ENCODE peak calls at places on chromosomes 11 and 22, in four cellular contexts. L is A549, M is HepG2, N is WTC11. G is an unnamed sample.

GRCh38 chr22:50585238-50585637 is 2.6 kb upstream of the CHKB start:
- DNase-seq in L (no peak), M (no peak), N (no peak), G (no peak)

GRCh38 chr11:93614111-93614784 is 47.2 kb upstream of the CEP295 start:
- DNase-seq in L (peak; percentile 19), M (peak; percentile 63), N (peak; percentile 24), G (no peak)

GRCh38 chr11:99370557-99371200 is 349.9 kb downstream of the CNTN5 start:
- DNase-seq in L (peak; percentile 9), M (no peak), N (peak; percentile 16), G (no peak)

GRCh38 chr11:45097721-45098493 is 48.5 kb upstream of the PRDM11 start:
- DNase-seq in L (peak; percentile 23), M (no peak), N (peak; percentile 88), G (no peak)

GRCh38 chr11:34302046-34302921 is 55.5 kb downstream of the ABTB2 start:
- DNase-seq in L (no peak), M (no peak), N (no peak), G (peak; percentile 45)

GRCh38 chr11:95076416-95076815 is 9.7 kb downstream of the SRSF8 start:
- DNase-seq in L (peak; percentile 25), M (no peak), N (no peak), G (no peak)

GRCh38 chr22:40128989-40129388 is 48.7 kb upstream of the TNRC6B start:
- DNase-seq in L (no peak), M (no peak), N (no peak), G (no peak)

GRCh38 chr22:39238966-39239510 is 5.7 kb downstream of the PDGFB start:
- DNase-seq in L (no peak), M (no peak), N (no peak), G (no peak)

GRCh38 chr22:46625113-46625842 is 5.1 kb downstream of the GRAMD4 start:
- DNase-seq in L (no peak), M (no peak), N (no peak), G (no peak)

GRCh38 chr11:48064306-48064705 is 83.9 kb downstream of the PTPRJ start:
- DNase-seq in L (no peak), M (no peak), N (no peak), G (no peak)

GRCh38 chr11:44104472-44105294 is 9.2 kb downstream of the EXT2 start:
- DNase-seq in L (peak; percentile 37), M (no peak), N (peak; percentile 28), G (no peak)

GRCh38 chr11:123624974-123625373 is 29.4 kb downstream of the SCN3B start:
- DNase-seq in L (no peak), M (no peak), N (no peak), G (no peak)

GRCh38 chr11:63404536-63404935 is 35.0 kb downstream of the SLC22A9 start:
- DNase-seq in L (no peak), M (peak; percentile 71), N (no peak), G (no peak)

GRCh38 chr11:795638-796564 is 2.2 kb downstream of the SLC25A22 start:
- DNase-seq in L (no peak), M (peak; percentile 79), N (no peak), G (no peak)

GRCh38 chr11:36412781-36413383 is 97.2 kb downstream of the TRAF6 start:
- DNase-seq in L (no peak), M (no peak), N (no peak), G (no peak)

GRCh38 chr11:109048098-109048497 is 373.9 kb upstream of the C11orf87 start:
- DNase-seq in L (no peak), M (no peak), N (no peak), G (no peak)

GRCh38 chr11:59284773-59285129 is 72.0 kb upstream of the MPEG1 start:
- DNase-seq in L (no peak), M (no peak), N (no peak), G (no peak)

GRCh38 chr11:36030707-36031365 is 87.0 kb downstream of the LDLRAD3 start:
- DNase-seq in L (no peak), M (no peak), N (no peak), G (no peak)

GRCh38 chr22:44915441-44915840 is 94.4 kb downstream of the PHF21B start:
- DNase-seq in L (no peak), M (no peak), N (no peak), G (no peak)

GRCh38 chr22:36571991-36572390 is 43.0 kb upstream of the EIF3D start:
- DNase-seq in L (peak; percentile 28), M (no peak), N (no peak), G (no peak)

GRCh38 chr22:36528336-36528735 is 630 bp downstream of the EIF3D start:
- DNase-seq in L (no peak), M (no peak), N (no peak), G (no peak)

DNA sequence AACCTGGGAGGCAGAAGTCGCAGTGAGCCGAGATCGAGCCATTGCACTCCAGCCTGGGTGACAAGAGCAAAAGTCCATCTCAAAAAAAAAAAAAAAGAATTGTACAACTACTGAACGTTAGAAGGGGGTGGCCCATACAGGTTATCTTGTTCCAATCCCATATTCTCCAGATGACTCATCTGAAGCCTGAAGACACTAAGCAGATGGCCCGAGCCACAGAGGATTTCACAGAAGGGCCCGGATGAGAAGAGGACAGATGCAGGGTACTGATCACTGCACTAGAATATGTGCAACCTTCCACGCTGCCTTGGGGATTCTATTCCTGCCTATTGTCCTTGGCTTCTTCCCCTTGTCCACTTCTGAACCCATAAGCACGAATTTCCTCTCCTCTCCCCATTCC is 70.9 kb upstream of the UBASH3B start:
- DNase-seq in L (no peak), M (no peak), N (no peak), G (no peak)
- TF ChIP-seq ESRRA in L (no peak), M (no peak), N (no peak), G (no peak)

GRCh38 chr11:117083011-117083940 is 15.0 kb downstream of the SIK3 start:
- DNase-seq in L (no peak), M (no peak), N (no peak), G (no peak)

GRCh38 chr11:117081908-117082307 is 16.3 kb downstream of the SIK3 start:
- DNase-seq in L (no peak), M (no peak), N (no peak), G (no peak)

GRCh38 chr11:117080370-117080769 is 17.9 kb downstream of the SIK3 start:
- DNase-seq in L (no peak), M (no peak), N (no peak), G (no peak)

GRCh38 chr11:117087446-117087845 is 10.8 kb downstream of the SIK3 start:
- DNase-seq in L (no peak), M (no peak), N (no peak), G (no peak)

GRCh38 chr11:117084992-117085391 is 13.2 kb downstream of the SIK3 start:
- DNase-seq in L (no peak), M (no peak), N (no peak), G (no peak)
- TF ChIP-seq ESRRA in L (no peak), M (no peak), N (no peak), G (no peak)

DNA sequence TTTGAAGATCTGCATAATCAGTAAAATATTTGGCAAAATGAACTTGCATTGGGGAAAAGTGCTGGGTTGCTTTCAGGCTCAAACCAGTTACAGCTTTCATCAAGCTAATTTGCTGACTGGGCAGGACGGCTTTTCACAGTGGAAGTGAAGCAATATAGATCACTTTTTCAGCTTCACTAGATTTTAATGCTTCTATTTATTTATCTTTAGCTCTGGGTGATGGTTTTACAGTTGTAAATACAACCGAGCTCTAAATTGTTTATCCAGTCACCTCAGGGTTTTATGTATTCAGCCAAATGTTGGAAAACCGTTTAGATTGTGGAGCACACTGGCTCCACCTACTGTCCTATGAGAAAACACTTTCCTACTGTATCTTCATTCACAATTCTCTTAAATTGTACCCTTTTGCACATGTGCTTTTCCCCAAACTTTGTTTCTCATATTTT is 58.2 kb downstream of the ACER3 start:
- DNase-seq in L (peak; percentile 69), M (peak; percentile 58), N (no peak), G (peak; percentile 19)
- TF ChIP-seq ESRRA in L (no peak), M (no peak), N (no peak), G (no peak)

DNA sequence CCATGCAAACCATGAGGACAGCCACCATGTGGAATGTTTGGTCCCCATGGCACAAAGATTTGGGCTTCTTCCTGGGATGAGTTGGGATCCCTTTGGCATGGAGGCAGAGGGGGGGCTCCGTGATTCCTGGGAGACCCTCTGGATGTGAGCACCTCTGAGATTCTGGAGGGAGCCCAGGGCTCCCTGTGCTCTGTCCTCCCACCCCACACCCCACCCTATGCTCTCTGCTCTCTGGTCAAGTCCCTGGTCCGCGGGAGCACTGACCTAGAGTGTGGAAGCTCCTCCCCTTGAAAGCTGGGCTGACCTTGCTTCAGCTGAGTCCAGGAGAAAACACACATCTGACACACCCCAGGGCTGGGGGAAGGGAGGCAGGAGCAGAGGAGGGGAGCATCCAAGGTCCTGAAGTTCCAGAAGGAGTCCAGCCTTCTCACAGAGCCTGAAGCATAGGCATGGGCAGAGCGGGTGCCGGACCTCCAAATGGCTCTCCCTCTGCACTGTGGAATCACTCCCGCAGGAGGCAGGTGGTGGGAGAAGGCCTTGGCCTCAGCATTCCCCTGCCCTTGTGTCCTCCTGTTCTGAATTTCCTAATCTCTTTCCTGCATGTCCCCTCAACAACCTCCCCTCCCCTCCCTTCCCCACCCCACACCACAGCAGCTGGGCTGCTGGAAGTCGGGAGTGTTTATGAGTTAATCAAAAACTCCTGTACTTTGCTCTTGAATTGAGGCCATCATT is 25.7 kb upstream of the OAF start:
- DNase-seq in L (no peak), M (peak; percentile 93), N (no peak), G (no peak)
- TF ChIP-seq ESRRA in L (no peak), M (peak; percentile 93), N (no peak), G (no peak)

GRCh38 chr11:65491614-65492386 is 7.0 kb upstream of the MALAT1 start:
- DNase-seq in L (peak; percentile 96), M (no peak), N (peak; percentile 57), G (no peak)

GRCh38 chr11:65492637-65493366 is 6.0 kb upstream of the MALAT1 start:
- DNase-seq in L (peak; percentile 91), M (no peak), N (peak; percentile 16), G (peak; percentile 68)

GRCh38 chr11:65489706-65490310 is 9.0 kb upstream of the MALAT1 start:
- DNase-seq in L (peak; percentile 40), M (peak; percentile 89), N (no peak), G (no peak)

GRCh38 chr11:65492387-65492636 is 6.5 kb upstream of the MALAT1 start:
- DNase-seq in L (no peak), M (no peak), N (no peak), G (no peak)

DNA sequence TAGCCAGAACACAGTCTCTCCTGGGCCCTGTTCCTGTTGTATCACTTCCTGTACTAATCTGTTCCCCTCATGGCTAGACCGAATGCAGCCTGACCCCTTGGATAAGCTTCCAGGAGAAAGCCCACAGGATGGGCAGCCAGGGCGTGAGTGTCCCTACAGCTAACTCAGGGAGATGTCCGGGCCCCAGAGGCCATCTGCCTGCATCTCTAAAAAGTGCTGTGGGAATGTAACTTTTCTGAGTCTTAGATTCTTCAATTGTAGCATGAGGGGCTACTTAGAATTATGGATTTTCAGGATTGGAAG is 7.7 kb upstream of the MALAT1 start:
- DNase-seq in L (no peak), M (no peak), N (peak; percentile 10), G (no peak)
- TF ChIP-seq ESRRA in L (no peak), M (no peak), N (no peak), G (no peak)

GRCh38 chr22:31272522-31273446 is 19.5 kb downstream of the PIK3IP1 start:
- DNase-seq in L (peak; percentile 59), M (peak; percentile 52), N (peak; percentile 67), G (no peak)
- TF ChIP-seq ESRRA in L (no peak), M (no peak), N (no peak), G (no peak)